ENCODE peak calls at places on chromosomes 5 and 9, in nine cellular contexts. One of them, this sample, is unnamed.

GRCh38 chr5:143707797-143708196 is 104.2 kb upstream of the HMHB1 start:
- DNase-seq in cardiac fibroblast: peak
- DNase-seq in lung: no peak
- DNase-seq in PC-3: no peak
- DNase-seq in HL-60: no peak
- DNase-seq in AG04449: peak
- DNase-seq in hepatocyte: no peak
- DNase-seq in vagina: no peak
- DNase-seq in GM12865: no peak
- DNase-seq in this sample: peak

GRCh38 chr5:89028579-89029272 is 145.7 kb upstream of the MEF2C start:
- DNase-seq in HL-60: no peak
- DNase-seq in GM12865: no peak
- DNase-seq in hepatocyte: no peak
- DNase-seq in lung: no peak
- DNase-seq in AG04449: no peak
- DNase-seq in vagina: no peak
- DNase-seq in cardiac fibroblast: no peak
- DNase-seq in PC-3: peak
- DNase-seq in this sample: no peak

GRCh38 chr5:181255276-181255675 is 5.7 kb downstream of the TRIM52 start:
- DNase-seq in lung: no peak
- DNase-seq in PC-3: no peak
- DNase-seq in cardiac fibroblast: no peak
- DNase-seq in vagina: no peak
- DNase-seq in hepatocyte: no peak
- DNase-seq in AG04449: no peak
- DNase-seq in GM12865: no peak
- DNase-seq in HL-60: no peak
- DNase-seq in this sample: no peak

GRCh38 chr5:67272453-67273130 is 76.0 kb upstream of the CD180 start:
- DNase-seq in lung: no peak
- DNase-seq in GM12865: no peak
- DNase-seq in AG04449: no peak
- DNase-seq in HL-60: no peak
- DNase-seq in hepatocyte: no peak
- DNase-seq in PC-3: no peak
- DNase-seq in cardiac fibroblast: peak
- DNase-seq in vagina: no peak
- DNase-seq in this sample: no peak

GRCh38 chr9:134800791-134801339 is 79.7 kb upstream of the FCN2 start:
- DNase-seq in PC-3: no peak
- DNase-seq in hepatocyte: no peak
- DNase-seq in AG04449: no peak
- DNase-seq in HL-60: no peak
- DNase-seq in lung: no peak
- DNase-seq in vagina: no peak
- DNase-seq in GM12865: no peak
- DNase-seq in cardiac fibroblast: no peak
- DNase-seq in this sample: no peak

GRCh38 chr5:151581841-151582583 is 9.1 kb downstream of the FAT2 start:
- DNase-seq in GM12865: no peak
- DNase-seq in AG04449: no peak
- DNase-seq in lung: no peak
- DNase-seq in HL-60: no peak
- DNase-seq in cardiac fibroblast: no peak
- DNase-seq in vagina: no peak
- DNase-seq in hepatocyte: no peak
- DNase-seq in PC-3: no peak
- DNase-seq in this sample: no peak

GRCh38 chr9:122382901-122383850 is 12.4 kb downstream of the PTGS1 start:
- DNase-seq in AG04449: no peak
- DNase-seq in HL-60: no peak
- DNase-seq in GM12865: no peak
- DNase-seq in PC-3: no peak
- DNase-seq in hepatocyte: no peak
- DNase-seq in lung: no peak
- DNase-seq in vagina: no peak
- DNase-seq in cardiac fibroblast: peak
- DNase-seq in this sample: no peak

GRCh38 chr9:95349109-95350038 is 31.9 kb upstream of the FANCC start:
- DNase-seq in GM12865: no peak
- DNase-seq in AG04449: no peak
- DNase-seq in PC-3: no peak
- DNase-seq in cardiac fibroblast: no peak
- DNase-seq in HL-60: no peak
- DNase-seq in vagina: no peak
- DNase-seq in hepatocyte: peak
- DNase-seq in lung: no peak
- DNase-seq in this sample: no peak

GRCh38 chr9:18236336-18236735 is 237.6 kb upstream of the ADAMTSL1 start:
- DNase-seq in hepatocyte: no peak
- DNase-seq in HL-60: no peak
- DNase-seq in GM12865: no peak
- DNase-seq in lung: no peak
- DNase-seq in vagina: no peak
- DNase-seq in PC-3: no peak
- DNase-seq in AG04449: no peak
- DNase-seq in cardiac fibroblast: no peak
- DNase-seq in this sample: no peak

GRCh38 chr9:76835571-76836283 is 70.2 kb downstream of the PRUNE2 start:
- DNase-seq in vagina: no peak
- DNase-seq in HL-60: no peak
- DNase-seq in AG04449: peak
- DNase-seq in lung: no peak
- DNase-seq in cardiac fibroblast: peak
- DNase-seq in PC-3: peak
- DNase-seq in GM12865: no peak
- DNase-seq in hepatocyte: peak
- DNase-seq in this sample: peak
- H3K4me3 ChIP-seq in vagina: no peak
- H3K4me3 ChIP-seq in HL-60: no peak
- H3K4me3 ChIP-seq in AG04449: no peak
- H3K4me3 ChIP-seq in lung: no peak
- H3K4me3 ChIP-seq in cardiac fibroblast: no peak
- H3K4me3 ChIP-seq in PC-3: no peak
- H3K4me3 ChIP-seq in GM12865: no peak
- H3K4me3 ChIP-seq in hepatocyte: no peak
- H3K4me3 ChIP-seq in this sample: no peak

DNA sequence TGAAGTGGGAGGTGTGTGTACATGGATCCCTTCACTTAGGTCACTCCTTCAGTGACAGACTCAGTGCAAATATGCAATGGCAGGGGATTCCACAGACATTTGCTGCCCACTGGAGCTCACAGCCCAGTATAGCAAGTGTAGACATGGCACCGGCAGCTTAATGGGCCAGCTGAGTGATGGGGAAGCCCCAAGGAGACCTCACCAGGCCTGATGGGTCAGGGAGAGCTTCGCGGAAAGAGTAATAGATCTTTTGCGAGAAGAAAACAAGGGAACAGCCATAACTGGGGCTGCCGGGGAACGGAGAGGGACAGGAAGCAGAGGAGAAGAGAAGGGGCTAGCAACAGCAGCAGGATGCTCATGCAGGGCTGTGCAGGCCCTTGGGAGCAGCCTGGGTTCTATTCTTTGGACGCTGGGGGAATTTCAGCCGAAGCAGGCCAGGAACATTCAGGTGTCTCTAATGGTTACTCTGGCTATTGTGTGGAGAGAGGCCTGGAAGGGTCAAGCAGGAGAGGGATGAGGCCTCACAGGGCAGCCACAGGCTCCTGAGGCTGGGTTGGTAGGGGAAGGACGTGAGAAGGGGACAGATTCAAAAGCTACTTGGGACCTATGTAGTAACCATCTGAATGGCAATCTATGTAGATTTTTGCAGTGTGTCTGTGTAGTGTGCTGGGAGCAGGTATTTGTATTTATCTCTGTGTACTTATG is 27.0 kb downstream of the TCF7 start:
- DNase-seq in hepatocyte: no peak
- DNase-seq in cardiac fibroblast: no peak
- DNase-seq in lung: no peak
- DNase-seq in HL-60: no peak
- DNase-seq in PC-3: peak
- DNase-seq in vagina: peak
- DNase-seq in AG04449: no peak
- DNase-seq in GM12865: peak
- DNase-seq in this sample: no peak
- TF ChIP-seq CTCF in hepatocyte: no peak
- TF ChIP-seq CTCF in cardiac fibroblast: no peak
- TF ChIP-seq CTCF in lung: no peak
- TF ChIP-seq CTCF in HL-60: no peak
- TF ChIP-seq CTCF in PC-3: no peak
- TF ChIP-seq CTCF in vagina: no peak
- TF ChIP-seq CTCF in AG04449: peak
- TF ChIP-seq CTCF in GM12865: peak
- TF ChIP-seq CTCF in this sample: peak

GRCh38 chr9:100720922-100721321 is 143.0 kb downstream of the CAVIN4 start:
- DNase-seq in AG04449: no peak
- DNase-seq in vagina: no peak
- DNase-seq in HL-60: no peak
- DNase-seq in cardiac fibroblast: peak
- DNase-seq in hepatocyte: peak
- DNase-seq in PC-3: no peak
- DNase-seq in lung: no peak
- DNase-seq in GM12865: no peak
- DNase-seq in this sample: no peak

GRCh38 chr9:100725376-100725775 is 147.5 kb downstream of the CAVIN4 start:
- DNase-seq in vagina: no peak
- DNase-seq in cardiac fibroblast: no peak
- DNase-seq in AG04449: no peak
- DNase-seq in GM12865: no peak
- DNase-seq in lung: no peak
- DNase-seq in HL-60: no peak
- DNase-seq in PC-3: no peak
- DNase-seq in hepatocyte: no peak
- DNase-seq in this sample: no peak

GRCh38 chr9:100730126-100730525 is 152.2 kb downstream of the CAVIN4 start:
- DNase-seq in hepatocyte: no peak
- DNase-seq in cardiac fibroblast: no peak
- DNase-seq in PC-3: no peak
- DNase-seq in HL-60: no peak
- DNase-seq in vagina: no peak
- DNase-seq in lung: no peak
- DNase-seq in GM12865: no peak
- DNase-seq in AG04449: no peak
- DNase-seq in this sample: no peak

GRCh38 chr9:100724932-100725331 is 147.1 kb downstream of the CAVIN4 start:
- DNase-seq in vagina: no peak
- DNase-seq in hepatocyte: no peak
- DNase-seq in PC-3: no peak
- DNase-seq in HL-60: no peak
- DNase-seq in cardiac fibroblast: no peak
- DNase-seq in GM12865: no peak
- DNase-seq in AG04449: no peak
- DNase-seq in lung: no peak
- DNase-seq in this sample: no peak
- H3K4me3 ChIP-seq in vagina: no peak
- H3K4me3 ChIP-seq in hepatocyte: no peak
- H3K4me3 ChIP-seq in PC-3: no peak
- H3K4me3 ChIP-seq in HL-60: no peak
- H3K4me3 ChIP-seq in cardiac fibroblast: no peak
- H3K4me3 ChIP-seq in GM12865: no peak
- H3K4me3 ChIP-seq in AG04449: no peak
- H3K4me3 ChIP-seq in lung: no peak
- H3K4me3 ChIP-seq in this sample: no peak

GRCh38 chr5:136802382-136802781 is 437.0 kb upstream of the TRPC7 start:
- DNase-seq in GM12865: no peak
- DNase-seq in cardiac fibroblast: peak
- DNase-seq in hepatocyte: peak
- DNase-seq in PC-3: peak
- DNase-seq in HL-60: no peak
- DNase-seq in AG04449: no peak
- DNase-seq in vagina: no peak
- DNase-seq in lung: no peak
- DNase-seq in this sample: no peak
- TF ChIP-seq CTCF in GM12865: no peak
- TF ChIP-seq CTCF in cardiac fibroblast: no peak
- TF ChIP-seq CTCF in hepatocyte: peak
- TF ChIP-seq CTCF in PC-3: peak
- TF ChIP-seq CTCF in HL-60: no peak
- TF ChIP-seq CTCF in AG04449: peak
- TF ChIP-seq CTCF in vagina: no peak
- TF ChIP-seq CTCF in lung: no peak
- TF ChIP-seq CTCF in this sample: peak

This sample was measured in HFF-Myc.